ENCODE peak calls at places on chromosome 2, in seven cellular contexts. U is stimulated activated naive B cell treated with anti-CD40 and anti-IgM and Interleukin-4, amounts not matched to agents 10 μg/mL and 1 μg/mL and 100 μg/mL, for 72 hours; T is foreskin fibroblast; Z is Calu3; Q is endodermal cell; S is kidney tubule cell; J is germinal center. L is an unnamed sample.

GRCh38 chr2:38583994-38584393 is 18.7 kb downstream of the HNRNPLL start:
- DNase-seq in J (no peak), U (no peak), Q (no peak), Z (no peak), S (no peak), T (no peak), L (no peak)

GRCh38 chr2:134207589-134208209 is 46.2 kb upstream of the MGAT5 start:
- DNase-seq in Z (peak), S (peak), U (no peak), J (peak), T (peak), Q (peak), L (peak)

GRCh38 chr2:673615-674318 is 3.4 kb downstream of the TMEM18 start:
- DNase-seq in T (peak), U (no peak), Q (peak), S (peak), Z (no peak), J (no peak), L (no peak)

GRCh38 chr2:196510246-196510645 is 129.3 kb upstream of the CCDC150 start:
- DNase-seq in U (no peak), Z (peak), J (no peak), T (no peak), Q (no peak), S (no peak), L (no peak)

GRCh38 chr2:208039661-208040060 is 14.3 kb upstream of the PLEKHM3 start:
- DNase-seq in T (peak), Q (peak), U (no peak), Z (no peak), J (no peak), S (no peak), L (no peak)

GRCh38 chr2:74415762-74416395 is 5.5 kb downstream of the C2orf81 start:
- DNase-seq in Z (no peak), U (no peak), T (no peak), Q (peak), S (no peak), J (no peak), L (no peak)

GRCh38 chr2:10256525-10257031 is 46.1 kb upstream of the HPCAL1 start:
- DNase-seq in U (no peak), J (no peak), S (no peak), T (no peak), Q (peak), Z (no peak), L (peak)

GRCh38 chr2:222572761-222573174 is 83.1 kb downstream of the FARSB start:
- DNase-seq in Q (no peak), J (no peak), U (no peak), S (peak), Z (no peak), T (peak), L (no peak)

GRCh38 chr2:98034745-98035144 is 39.0 kb upstream of the TMEM131 start:
- DNase-seq in U (no peak), T (no peak), Q (peak), Z (no peak), J (no peak), S (no peak), L (no peak)

GRCh38 chr2:127313359-127313758 is 19.4 kb upstream of the ERCC3 start:
- DNase-seq in S (no peak), Q (no peak), T (no peak), U (peak), Z (no peak), J (peak), L (no peak)

GRCh38 chr2:20091305-20091991 is 40.0 kb upstream of the LAPTM4A start:
- DNase-seq in T (peak), U (no peak), S (peak), Z (no peak), J (no peak), Q (no peak), L (no peak)

GRCh38 chr2:121234791-121235190 is 50.2 kb downstream of the TFCP2L1 start:
- DNase-seq in Q (no peak), J (no peak), Z (no peak), T (no peak), S (no peak), U (no peak), L (no peak)

GRCh38 chr2:1487758-1488715 is 74.8 kb downstream of the TPO start:
- DNase-seq in U (no peak), J (no peak), T (no peak), Z (no peak), Q (peak), S (no peak), L (no peak)

GRCh38 chr2:11481789-11482472 is 16.0 kb upstream of the E2F6 start:
- DNase-seq in T (no peak), Q (peak), Z (no peak), U (no peak), S (no peak), J (no peak), L (no peak)

GRCh38 chr2:96642564-96643350 is at the start of gene FER1L5:
- DNase-seq in J (no peak), T (peak), Q (peak), Z (no peak), U (no peak), S (peak), L (no peak)

GRCh38 chr2:125822746-125823145 is 833.2 kb upstream of the GYPC start:
- DNase-seq in J (no peak), Z (no peak), S (no peak), Q (no peak), U (no peak), T (no peak), L (no peak)

GRCh38 chr2:155815851-155816250 is 516.7 kb downstream of the NR4A2 start:
- DNase-seq in U (no peak), Q (peak), S (peak), T (no peak), J (no peak), Z (peak), L (peak)

GRCh38 chr2:216492951-216493685 is 5.5 kb upstream of the RPL37A start:
- DNase-seq in S (peak), Q (no peak), Z (no peak), J (no peak), T (peak), U (no peak), L (no peak)